ENCODE peak calls at places on chromosomes 5 and 9, in five cellular contexts. C is cardiac muscle cell, V is hepatocyte, W is stomach, Z is A549. L is an unnamed sample.

GRCh38 chr5:91272858-91273257 is 110.3 kb downstream of the ARRDC3 start:
- DNase-seq in V (no peak), Z (no peak), W (no peak), C (no peak), L (peak)

GRCh38 chr5:1359713-1360112 is 14.8 kb upstream of the CLPTM1L start:
- DNase-seq in V (no peak), C (no peak), W (no peak), Z (no peak), L (no peak)

GRCh38 chr5:150208187-150209015 is 18.5 kb downstream of the SLC6A7 start:
- DNase-seq in V (no peak), W (no peak), Z (peak), C (peak), L (no peak)

GRCh38 chr5:82352146-82352791 is 74.1 kb upstream of the RPS23 start:
- DNase-seq in C (no peak), Z (no peak), W (no peak), V (no peak), L (no peak)

GRCh38 chr9:95857122-95857521 is 18.4 kb upstream of the ERCC6L2 start:
- DNase-seq in V (peak), W (no peak), Z (no peak), C (peak), L (no peak)

GRCh38 chr9:751137-752051 is 90.1 kb upstream of the DMRT1 start:
- DNase-seq in V (no peak), C (peak), Z (no peak), W (no peak), L (no peak)

GRCh38 chr5:153880094-153880493 is 158.6 kb downstream of the FAM114A2 start:
- DNase-seq in C (no peak), W (no peak), Z (no peak), V (no peak), L (no peak)

GRCh38 chr5:111083323-111083722 is 8.8 kb upstream of the WDR36 start:
- DNase-seq in C (no peak), W (no peak), Z (no peak), V (no peak), L (peak)

GRCh38 chr5:122118356-122118948 is 10.9 kb upstream of the ZNF474 start:
- DNase-seq in C (no peak), Z (no peak), W (no peak), V (no peak), L (no peak)

GRCh38 chr5:62732677-62733121 is 154.1 kb downstream of the LRRC70 start:
- DNase-seq in Z (no peak), W (no peak), C (peak), V (peak), L (no peak)

GRCh38 chr5:160479926-160480325 is 58.3 kb downstream of the PTTG1 start:
- DNase-seq in W (no peak), V (no peak), Z (no peak), C (peak), L (no peak)

GRCh38 chr5:1204693-1205242 is 3.4 kb downstream of the SLC6A19 start:
- DNase-seq in C (peak), W (no peak), V (peak), Z (peak), L (no peak)

GRCh38 chr9:134607971-134608370 is 33.6 kb upstream of the COL5A1 start:
- DNase-seq in W (peak), Z (no peak), C (peak), V (no peak), L (no peak)

GRCh38 chr5:111983459-111983858 is 226.5 kb upstream of the NREP start:
- DNase-seq in C (peak), V (no peak), W (no peak), Z (no peak), L (no peak)

GRCh38 chr5:657570-657969 is 35.6 kb downstream of the TPPP start:
- DNase-seq in W (no peak), C (peak), V (no peak), Z (peak), L (no peak)

GRCh38 chr5:147485814-147486213 is 24.1 kb downstream of the DPYSL3 start:
- DNase-seq in W (no peak), Z (no peak), V (no peak), C (no peak), L (no peak)

GRCh38 chr5:179887095-179887494 is 20.6 kb downstream of the TBC1D9B start:
- DNase-seq in C (no peak), V (no peak), W (no peak), Z (no peak), L (no peak)

GRCh38 chr5:164422400-164422799 is 917.0 kb downstream of the MAT2B start:
- DNase-seq in W (no peak), C (peak), Z (no peak), V (peak), L (no peak)

GRCh38 chr5:57117601-57118000 is 56.3 kb upstream of the GPBP1 start:
- DNase-seq in W (no peak), Z (no peak), C (no peak), V (no peak), L (no peak)

GRCh38 chr9:127204771-127205470 is 59.7 kb upstream of the GARNL3 start:
- DNase-seq in W (no peak), C (peak), Z (peak), V (peak), L (no peak)

GRCh38 chr9:134301387-134302129 is 24.7 kb upstream of the RXRA start:
- DNase-seq in C (no peak), Z (no peak), V (no peak), W (no peak), L (peak)

GRCh38 chr5:166068547-166069335 is 2222.7 kb upstream of the WWC1 start:
- DNase-seq in W (no peak), Z (no peak), C (no peak), V (peak), L (no peak)

GRCh38 chr5:9105851-9106250 is 440.0 kb downstream of the SEMA5A start:
- DNase-seq in V (no peak), W (no peak), C (no peak), Z (no peak), L (no peak)

GRCh38 chr5:130476325-130476724 is 572.1 kb downstream of the CHSY3 start:
- DNase-seq in V (peak), C (no peak), Z (no peak), W (no peak), L (no peak)

GRCh38 chr9:131738838-131739191 is 1.1 kb downstream of the RAPGEF1 start:
- DNase-seq in V (peak), Z (no peak), W (peak), C (no peak), L (no peak)

GRCh38 chr5:138657360-138657759 is 82.2 kb upstream of the HSPA9 start:
- DNase-seq in V (no peak), W (no peak), Z (no peak), C (no peak), L (no peak)

GRCh38 chr9:135512904-135513303 is 8.3 kb upstream of the LCN1 start:
- DNase-seq in Z (no peak), C (peak), V (no peak), W (no peak), L (no peak)

GRCh38 chr5:88787856-88788255 is 95.1 kb downstream of the MEF2C start:
- DNase-seq in W (no peak), Z (no peak), V (no peak), C (no peak), L (no peak)

GRCh38 chr9:81083821-81084512 is 605.4 kb downstream of the TLE1 start:
- DNase-seq in Z (no peak), C (peak), V (no peak), W (no peak), L (no peak)

GRCh38 chr9:130328349-130328801 is 62.8 kb downstream of the HMCN2 start:
- DNase-seq in C (peak), V (no peak), W (peak), Z (no peak), L (no peak)

GRCh38 chr9:136539427-136540412 is 6.1 kb downstream of the NOTCH1 start:
- DNase-seq in V (peak), C (peak), W (peak), Z (no peak), L (peak)

GRCh38 chr5:66554211-66554610 is 42.0 kb upstream of the MAST4 start:
- DNase-seq in V (no peak), Z (no peak), W (no peak), C (peak), L (peak)

GRCh38 chr5:153067869-153068268 is 422.6 kb upstream of the GRIA1 start:
- DNase-seq in V (no peak), Z (no peak), C (no peak), W (no peak), L (no peak)

GRCh38 chr5:17928571-17928970 is 294.3 kb downstream of the TAF11L14 start:
- DNase-seq in C (no peak), Z (no peak), V (no peak), W (no peak), L (no peak)

GRCh38 chr9:100063185-100063584 is 35.6 kb downstream of the ERP44 start:
- DNase-seq in Z (no peak), V (peak), W (no peak), C (peak), L (no peak)

GRCh38 chr5:53482717-53483638 is 2.5 kb downstream of the FST start:
- DNase-seq in C (peak), Z (no peak), V (peak), W (peak), L (peak)

GRCh38 chr9:89223398-89223977 is 44.9 kb upstream of the SHC3 start:
- DNase-seq in V (no peak), W (no peak), Z (no peak), C (peak), L (no peak)

DNA sequence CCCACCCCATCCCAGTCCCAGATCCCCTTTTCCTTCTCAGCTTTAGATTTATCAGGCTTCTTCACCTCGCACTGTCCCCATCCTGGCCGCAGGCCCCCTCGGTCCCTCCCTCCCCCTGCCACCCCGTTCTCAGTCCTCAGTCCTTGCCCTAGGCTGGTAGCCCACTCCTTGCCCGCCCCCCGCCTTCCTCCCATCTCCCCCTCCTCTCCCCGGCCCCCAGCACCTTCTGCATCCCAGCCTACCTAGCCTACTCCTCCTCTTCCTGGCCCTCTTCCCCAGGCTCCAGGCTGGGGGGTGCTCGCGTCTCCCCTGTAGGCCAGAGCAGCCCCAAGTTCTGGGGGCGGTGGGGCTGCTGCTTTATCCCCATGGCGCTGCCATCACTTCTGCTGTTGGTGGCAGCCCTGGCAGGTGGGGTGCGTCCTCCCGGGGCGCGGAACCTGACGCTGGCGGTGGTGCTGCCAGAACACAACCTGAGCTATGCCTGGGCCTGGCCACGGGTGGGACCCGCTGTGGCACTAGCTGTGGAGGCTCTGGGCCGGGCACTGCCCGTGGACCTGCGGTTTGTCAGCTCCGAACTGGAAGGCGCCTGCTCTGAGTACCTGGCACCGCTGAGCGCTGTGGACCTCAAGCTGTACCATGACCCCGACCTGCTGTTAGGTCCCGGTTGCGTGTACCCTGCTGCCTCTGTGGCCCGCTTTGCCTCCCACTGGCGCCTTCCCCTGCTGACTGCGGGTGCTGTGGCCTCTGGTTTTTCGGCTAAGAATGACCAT is 838 bp downstream of the NPR2 start:
- DNase-seq in Z (no peak), W (no peak), V (no peak), C (no peak), L (no peak)
- H3K4me3 ChIP-seq in Z (no peak), W (peak), V (peak), C (peak), L (no peak)

GRCh38 chr5:40734986-40735385 is 20.8 kb downstream of the TTC33 start:
- DNase-seq in Z (no peak), W (no peak), C (peak), V (no peak), L (no peak)

GRCh38 chr5:40738502-40738901 is 17.3 kb downstream of the TTC33 start:
- DNase-seq in V (no peak), Z (no peak), C (peak), W (no peak), L (no peak)

GRCh38 chr5:40735609-40736008 is 20.2 kb downstream of the TTC33 start:
- DNase-seq in Z (no peak), C (no peak), W (no peak), V (no peak), L (no peak)

GRCh38 chr5:40733842-40734563 is 21.8 kb downstream of the TTC33 start:
- DNase-seq in C (peak), V (peak), Z (no peak), W (no peak), L (no peak)

GRCh38 chr5:40736103-40736875 is 19.5 kb downstream of the TTC33 start:
- DNase-seq in Z (peak), V (peak), W (no peak), C (peak), L (no peak)
- TF ChIP-seq CTCF in Z (peak), V (peak), W (peak), C (peak), L (peak)

DNA sequence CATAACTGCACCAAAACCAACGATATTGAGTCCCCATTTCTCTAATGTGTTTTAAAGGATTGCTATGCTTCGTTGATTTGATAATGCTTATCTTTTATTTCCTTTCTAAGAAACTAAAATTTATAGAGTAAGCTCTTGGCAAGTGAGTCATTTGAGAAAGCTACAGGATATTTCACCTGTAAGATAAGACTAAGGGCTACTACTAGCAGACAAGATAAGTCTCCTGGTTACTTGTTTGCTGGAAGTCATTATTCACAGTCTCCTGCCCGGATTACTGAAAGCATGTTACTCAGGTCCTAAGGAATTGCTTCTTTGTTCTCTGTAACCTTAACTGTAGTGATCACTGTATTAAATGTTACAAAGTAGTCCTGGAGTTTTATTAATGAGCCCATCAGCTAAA is 315.9 kb upstream of the RASA1 start:
- DNase-seq in W (no peak), Z (no peak), C (no peak), V (no peak), L (no peak)
- H3K4me3 ChIP-seq in W (no peak), Z (no peak), C (no peak), V (no peak), L (no peak)

DNA sequence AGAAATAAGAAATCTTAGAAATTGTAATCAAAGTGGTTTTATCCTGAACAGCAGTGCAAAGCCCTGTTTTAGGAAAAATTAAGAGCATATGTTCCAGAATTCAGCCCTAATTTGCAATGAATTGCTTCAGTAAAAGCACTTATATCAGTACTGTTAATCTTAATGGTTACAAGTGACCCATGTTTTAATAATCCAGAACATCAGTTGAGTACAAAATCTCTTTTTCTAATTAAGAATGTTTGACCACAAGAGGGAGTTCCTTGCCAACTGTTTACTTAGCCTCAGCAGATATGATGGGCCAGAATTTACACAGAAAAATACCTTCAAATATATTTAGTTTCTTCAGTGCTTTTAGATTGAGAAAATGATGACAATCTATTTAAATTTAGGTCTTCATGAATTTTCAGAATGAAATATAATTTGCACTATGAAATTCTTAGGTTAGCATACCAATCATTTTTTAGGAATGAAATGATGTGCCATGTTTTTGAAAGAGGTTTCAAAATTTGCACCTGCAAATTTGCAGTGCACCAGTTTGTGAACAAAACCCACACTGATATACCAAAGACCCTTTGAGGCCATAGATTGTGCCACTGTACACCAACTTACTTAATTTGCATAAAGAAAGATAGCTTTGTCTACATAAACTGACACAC is 926.3 kb upstream of the ARRDC3 start:
- DNase-seq in W (no peak), C (peak), V (peak), Z (peak), L (no peak)
- TF ChIP-seq CTCF in W (no peak), C (peak), V (peak), Z (peak), L (peak)

GRCh38 chr5:75685141-75685540 is 32.1 kb downstream of the POC5 start:
- DNase-seq in Z (no peak), W (no peak), V (no peak), C (no peak), L (no peak)

GRCh38 chr5:75686480-75686879 is 30.8 kb downstream of the POC5 start:
- DNase-seq in W (no peak), C (no peak), Z (no peak), V (no peak), L (no peak)

GRCh38 chr5:75678155-75678554 is 39.1 kb downstream of the POC5 start:
- DNase-seq in Z (no peak), V (no peak), C (no peak), W (no peak), L (no peak)

GRCh38 chr5:75677607-75678006 is 39.6 kb downstream of the POC5 start:
- DNase-seq in V (no peak), C (peak), W (no peak), Z (no peak), L (no peak)

DNA sequence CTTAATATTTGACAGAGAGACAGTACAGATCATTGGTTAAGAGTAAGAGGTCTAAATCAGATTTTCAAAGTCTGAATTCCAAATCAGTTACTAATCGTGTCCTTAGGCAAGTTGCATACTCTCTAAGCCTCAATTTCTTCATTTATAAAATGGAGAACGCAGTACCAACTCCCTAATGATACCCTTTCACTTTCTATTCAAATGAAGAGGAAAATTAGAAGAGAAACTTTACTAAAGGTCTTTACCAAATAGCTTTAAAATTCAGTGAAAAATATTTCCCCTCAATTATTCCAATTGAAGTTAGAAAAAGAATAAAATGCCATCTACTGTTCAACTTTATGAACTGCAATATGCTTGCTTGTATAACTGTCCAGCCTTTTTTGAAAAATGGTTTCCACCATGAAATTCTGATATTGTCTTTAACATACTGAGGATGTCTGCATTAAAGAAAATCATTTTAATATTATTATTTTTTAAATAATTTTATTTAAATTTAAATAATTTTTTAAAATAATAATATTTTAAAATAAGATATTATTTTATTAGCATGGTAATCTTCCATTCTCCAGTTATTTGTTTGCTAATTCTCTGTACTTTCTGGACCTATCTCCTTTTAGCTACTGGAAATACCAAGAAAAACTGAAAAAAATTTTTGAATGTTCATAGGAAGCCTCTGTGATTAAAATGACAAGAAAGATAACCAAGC is 36.0 kb downstream of the POC5 start:
- DNase-seq in W (no peak), V (peak), C (peak), Z (peak), L (peak)
- H3K4me3 ChIP-seq in W (no peak), V (no peak), C (no peak), Z (no peak), L (no peak)

GRCh38 chr5:7074176-7074575 is 321.8 kb upstream of the ADCY2 start:
- DNase-seq in Z (no peak), V (no peak), W (no peak), C (no peak), L (no peak)

GRCh38 chr5:7080501-7080900 is 315.4 kb upstream of the ADCY2 start:
- DNase-seq in W (no peak), Z (no peak), C (no peak), V (no peak), L (no peak)

GRCh38 chr5:7078090-7078489 is 317.8 kb upstream of the ADCY2 start:
- DNase-seq in C (no peak), V (no peak), Z (no peak), W (no peak), L (no peak)

GRCh38 chr5:7073666-7074065 is 322.3 kb upstream of the ADCY2 start:
- DNase-seq in W (no peak), V (no peak), Z (no peak), C (no peak), L (no peak)

DNA sequence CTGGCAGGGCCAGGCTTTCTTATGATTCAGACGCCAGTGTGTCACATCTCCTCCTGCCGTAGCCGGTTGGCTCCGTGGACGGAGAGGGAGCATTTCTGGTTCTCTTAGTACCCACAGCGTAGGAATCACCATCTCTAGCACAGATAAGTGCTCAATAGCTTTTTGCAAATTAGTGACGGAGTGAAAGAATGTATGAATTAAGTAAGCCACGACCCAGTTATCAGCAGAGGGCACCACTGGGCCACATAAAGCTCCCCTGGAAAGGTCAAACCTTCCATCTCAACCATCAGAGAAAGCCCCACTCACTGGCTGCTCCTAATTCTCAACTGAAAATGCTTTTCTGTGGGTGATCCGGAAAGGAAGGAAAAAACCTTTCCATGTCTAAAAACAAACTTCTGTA is 317.0 kb upstream of the ADCY2 start:
- DNase-seq in V (peak), C (no peak), Z (no peak), W (no peak), L (no peak)
- TF ChIP-seq CTCF in V (peak), C (no peak), Z (no peak), W (no peak), L (peak)

L was measured in GM06990.